ENCODE peak calls at places on chromosomes 6 and 20, in eight cellular contexts. K is activated T-helper 1 cell treated with Interleukin-2 at 50 U/mL for 16 hours, F is aorta, U is HepG2, C is NCI-H1105, H is heart left ventricle, R is RPMI7951, Z is endodermal cell. N is an unnamed sample.

GRCh38 chr20:34637245-34638185 is 39.4 kb downstream of the PIGU start:
- DNase-seq in K (no peak), F (no peak), U (peak; percentile 90), C (no peak), H (peak; percentile 23), R (peak; percentile 64), Z (peak; percentile 6), N (no peak)

GRCh38 chr6:149138093-149138492 is 179.4 kb upstream of the TAB2 start:
- DNase-seq in K (no peak), F (no peak), U (no peak), C (no peak), H (no peak), R (no peak), Z (no peak), N (no peak)

GRCh38 chr6:160239929-160240690 is 18.5 kb downstream of the SLC22A2 start:
- DNase-seq in K (no peak), F (no peak), U (no peak), C (no peak), H (no peak), R (no peak), Z (no peak), N (no peak)

GRCh38 chr6:21166754-21167153 is 426.8 kb upstream of the SOX4 start:
- DNase-seq in K (no peak), F (no peak), U (no peak), C (no peak), H (no peak), R (no peak), Z (no peak), N (no peak)

GRCh38 chr6:129069006-129069405 is 186.1 kb downstream of the LAMA2 start:
- DNase-seq in K (no peak), F (no peak), U (no peak), C (no peak), H (no peak), R (no peak), Z (no peak), N (no peak)

GRCh38 chr20:47275548-47275947 is 81.0 kb downstream of the ZMYND8 start:
- DNase-seq in K (no peak), F (no peak), U (no peak), C (no peak), H (no peak), R (no peak), Z (no peak), N (no peak)

GRCh38 chr20:2102585-2103453 is 1.2 kb downstream of the STK35 start:
- DNase-seq in K (peak; percentile 75), F (peak; percentile 96), U (peak; percentile 87), C (peak; percentile 82), H (peak; percentile 91), R (peak; percentile 90), Z (peak; percentile 91), N (peak; percentile 88)

GRCh38 chr6:6315660-6316059 is 4.8 kb downstream of the F13A1 start:
- DNase-seq in K (no peak), F (no peak), U (peak; percentile 27), C (peak; percentile 29), H (peak; percentile 24), R (peak; percentile 35), Z (peak; percentile 86), N (peak; percentile 69)

GRCh38 chr20:34604980-34605788 is 46.7 kb downstream of the MAP1LC3A start:
- DNase-seq in K (no peak), F (no peak), U (no peak), C (no peak), H (peak; percentile 38), R (peak; percentile 87), Z (no peak), N (no peak)

GRCh38 chr20:539848-540247 is 3.7 kb downstream of the CSNK2A1 start:
- DNase-seq in K (no peak), F (no peak), U (peak; percentile 51), C (no peak), H (no peak), R (peak; percentile 73), Z (no peak), N (no peak)

GRCh38 chr6:50361641-50362331 is 312.1 kb upstream of the DEFB112 start:
- DNase-seq in K (no peak), F (no peak), U (no peak), C (no peak), H (no peak), R (no peak), Z (no peak), N (no peak)

GRCh38 chr20:5215592-5216304 is 88.9 kb downstream of the CDS2 start:
- DNase-seq in K (no peak), F (no peak), U (no peak), C (no peak), H (no peak), R (peak; percentile 24), Z (no peak), N (peak; percentile 36)

GRCh38 chr20:309306-309840 is 12.0 kb downstream of the ZCCHC3 start:
- DNase-seq in K (no peak), F (no peak), U (no peak), C (no peak), H (no peak), R (peak; percentile 66), Z (no peak), N (no peak)

N was measured in islet precursor cell.